ENCODE peak calls at places on chromosomes 13 and 19, in four cellular contexts. C is HCT116, B is hepatocyte, S is GM23338. Z is an unnamed sample.

GRCh38 chr19:14056741-14057356 is 5.0 kb downstream of the PALM3 start:
- DNase-seq in S (peak), B (no peak), C (no peak), Z (no peak)

GRCh38 chr13:45331981-45332830 is 8.8 kb downstream of the TPT1 start:
- DNase-seq in C (peak), B (no peak), S (no peak), Z (no peak)

GRCh38 chr19:39771751-39772150 is 6.9 kb upstream of the LEUTX start:
- DNase-seq in S (no peak), B (no peak), C (no peak), Z (no peak)

GRCh38 chr13:98466634-98467236 is 110.2 kb downstream of the STK24 start:
- DNase-seq in S (peak), B (no peak), C (no peak), Z (no peak)

GRCh38 chr19:45250832-45251451 is at the start of gene MARK4:
- DNase-seq in S (peak), B (peak), C (peak), Z (peak)

GRCh38 chr19:19650331-19650730 is 6.9 kb upstream of the GMIP start:
- DNase-seq in B (no peak), C (no peak), S (no peak), Z (no peak)

GRCh38 chr19:5844456-5845433 is 5.2 kb upstream of the FUT6 start:
- DNase-seq in C (no peak), S (no peak), B (no peak), Z (no peak)

GRCh38 chr19:35986664-35987570 is 8.1 kb upstream of the SDHAF1 start:
- DNase-seq in S (peak), B (peak), C (no peak), Z (peak)

GRCh38 chr19:29106353-29106885 is 106.5 kb downstream of the UQCRFS1 start:
- DNase-seq in B (no peak), C (no peak), S (no peak), Z (no peak)

GRCh38 chr19:45526143-45526542 is 18.9 kb downstream of the VASP start:
- DNase-seq in S (peak), C (no peak), B (peak), Z (peak)

GRCh38 chr13:40657307-40657706 is 9.1 kb downstream of the FOXO1 start:
- DNase-seq in B (no peak), C (no peak), S (no peak), Z (no peak)

GRCh38 chr13:40651866-40652587 is 14.4 kb downstream of the FOXO1 start:
- DNase-seq in C (no peak), S (peak), B (no peak), Z (peak)

GRCh38 chr13:40656358-40656757 is 10.1 kb downstream of the FOXO1 start:
- DNase-seq in S (no peak), B (no peak), C (no peak), Z (no peak)

GRCh38 chr13:40652588-40652940 is 13.9 kb downstream of the FOXO1 start:
- DNase-seq in C (no peak), S (peak), B (no peak), Z (peak)

GRCh38 chr13:40653558-40654318 is 12.7 kb downstream of the FOXO1 start:
- DNase-seq in B (no peak), S (peak), C (no peak), Z (peak)
- TF ChIP-seq EZH2phosphoT487 in B (no peak), S (no peak), C (no peak), Z (no peak)

GRCh38 chr13:48437381-48437780 is 24.5 kb upstream of the LPAR6 start:
- DNase-seq in C (no peak), S (no peak), B (no peak), Z (no peak)

GRCh38 chr13:48434203-48434602 is 21.3 kb upstream of the LPAR6 start:
- DNase-seq in C (no peak), S (no peak), B (no peak), Z (no peak)

GRCh38 chr13:48431431-48431830 is 18.5 kb upstream of the LPAR6 start:
- DNase-seq in C (no peak), B (no peak), S (no peak), Z (no peak)

GRCh38 chr13:48431987-48432615 is 19.2 kb upstream of the LPAR6 start:
- DNase-seq in B (no peak), C (no peak), S (no peak), Z (no peak)

DNA sequence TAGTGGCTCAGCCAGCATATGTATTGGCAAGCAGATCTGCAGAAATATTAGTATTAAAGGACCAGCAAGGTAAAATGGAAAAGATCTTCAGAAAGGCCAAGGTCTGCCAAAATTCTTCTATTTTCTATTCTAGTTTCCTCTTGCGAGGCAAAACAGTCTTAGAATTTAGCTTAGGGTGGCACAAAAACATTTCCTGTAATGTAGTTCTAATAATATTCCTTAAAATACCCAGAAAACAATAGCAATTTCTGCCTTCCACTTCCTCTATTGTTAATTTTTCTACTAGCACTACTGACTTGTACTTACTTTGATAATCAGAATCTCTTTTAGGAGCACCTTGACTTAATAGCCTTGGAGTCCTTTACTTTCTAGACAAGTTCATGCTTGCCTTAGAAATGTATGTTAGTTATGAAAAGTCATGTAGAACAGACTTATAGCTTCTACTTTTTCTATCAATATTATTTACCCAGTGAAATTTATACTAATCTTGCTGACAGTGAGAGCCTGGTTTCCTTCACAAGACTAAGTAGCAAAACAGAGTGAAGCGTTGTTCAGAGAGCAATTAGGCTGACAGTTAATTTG is 23.8 kb upstream of the LPAR6 start:
- DNase-seq in S (no peak), C (no peak), B (no peak), Z (no peak)
- TF ChIP-seq EZH2phosphoT487 in S (no peak), C (no peak), B (no peak), Z (no peak)

GRCh38 chr19:17341845-17342244 is 4.5 kb downstream of the GTPBP3 start:
- DNase-seq in B (no peak), C (no peak), S (no peak), Z (no peak)

GRCh38 chr19:17348700-17349099 is 11.3 kb downstream of the GTPBP3 start:
- DNase-seq in S (peak), B (peak), C (no peak), Z (no peak)

GRCh38 chr19:17347877-17348276 is 10.5 kb downstream of the GTPBP3 start:
- DNase-seq in S (no peak), C (no peak), B (no peak), Z (no peak)

GRCh38 chr19:17347361-17347760 is 10.0 kb downstream of the GTPBP3 start:
- DNase-seq in S (no peak), C (no peak), B (no peak), Z (no peak)

DNA sequence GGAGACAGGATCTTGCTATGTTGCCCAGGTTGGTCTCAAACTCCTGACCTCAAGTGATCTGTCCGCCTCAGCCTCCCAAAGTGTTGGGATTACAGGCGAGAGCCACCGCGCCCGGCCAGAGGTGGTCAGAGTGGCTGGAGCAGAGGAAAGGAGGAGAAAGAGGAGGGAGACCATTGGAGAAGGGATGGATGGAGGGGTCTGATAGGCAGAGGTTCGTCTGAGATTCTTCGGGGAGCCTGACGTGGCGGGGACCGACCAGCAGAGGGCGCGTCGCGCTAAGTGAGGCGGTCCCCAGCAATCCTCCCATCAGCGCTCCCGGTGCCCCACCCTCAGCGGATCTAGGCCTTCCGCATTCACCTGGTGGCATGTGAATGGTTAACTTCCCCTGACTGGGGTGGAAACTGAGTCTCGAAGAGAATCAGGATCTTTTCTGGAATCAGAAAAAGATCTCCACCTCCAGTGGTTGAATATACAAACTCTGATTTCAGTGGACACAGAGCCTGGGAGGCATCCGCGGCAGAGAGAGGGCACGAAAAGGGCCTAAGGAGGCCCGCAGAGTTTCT is 8.8 kb downstream of the GTPBP3 start:
- DNase-seq in B (peak), S (peak), C (peak), Z (peak)
- TF ChIP-seq EZH2phosphoT487 in B (no peak), S (no peak), C (no peak), Z (no peak)

DNA sequence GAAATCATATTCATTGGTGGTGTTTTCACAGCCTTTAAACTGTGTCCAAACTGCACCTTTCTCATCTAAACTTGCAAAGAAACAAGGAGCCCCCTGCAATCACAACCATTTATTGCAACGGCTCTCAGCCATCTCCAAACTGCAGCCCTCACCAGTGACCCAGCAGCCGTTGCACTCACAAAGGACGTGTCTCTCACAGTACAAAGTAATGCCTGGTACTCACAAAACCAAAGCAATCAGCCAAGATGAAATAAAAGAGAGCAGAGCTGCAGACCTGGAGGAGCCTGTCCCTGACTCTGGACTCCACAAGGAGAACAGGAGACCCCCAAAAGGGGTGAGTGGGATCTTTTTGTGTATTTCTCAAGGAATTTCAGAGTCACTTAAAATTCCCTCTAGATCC is 20.2 kb upstream of the CEACAM21 start:
- DNase-seq in S (no peak), C (no peak), B (no peak), Z (no peak)
- TF ChIP-seq EZH2phosphoT487 in S (no peak), C (no peak), B (no peak), Z (no peak)

GRCh38 chr19:17138937-17139598 is 63.5 kb downstream of the MYO9B start:
- DNase-seq in S (no peak), B (no peak), C (no peak), Z (no peak)

GRCh38 chr19:17137417-17137816 is 61.8 kb downstream of the MYO9B start:
- DNase-seq in S (no peak), C (no peak), B (no peak), Z (no peak)

GRCh38 chr19:17136617-17137016 is 61.0 kb downstream of the MYO9B start:
- DNase-seq in S (no peak), C (no peak), B (no peak), Z (no peak)

DNA sequence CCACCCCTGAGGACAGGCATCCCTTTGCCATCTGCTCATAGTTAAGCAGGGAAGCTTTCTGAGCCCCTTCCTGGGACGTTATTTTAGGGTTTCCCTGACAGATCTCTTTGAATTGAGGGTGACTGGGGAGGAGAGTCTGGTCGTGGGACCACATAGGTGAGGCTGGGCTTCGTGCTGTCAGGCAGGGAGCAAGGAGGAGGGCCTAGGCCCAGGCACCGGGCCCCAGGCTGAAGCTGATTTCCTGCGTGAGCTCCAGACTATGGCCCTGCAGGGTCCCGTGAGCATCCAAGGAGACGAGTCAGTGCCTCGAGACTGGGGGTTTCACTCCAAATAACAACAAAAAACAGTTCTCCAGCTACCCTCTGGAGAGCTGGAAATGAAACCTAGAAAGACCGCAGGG is 60.4 kb downstream of the MYO9B start:
- DNase-seq in B (no peak), C (no peak), S (peak), Z (no peak)
- TF ChIP-seq EZH2phosphoT487 in B (no peak), C (no peak), S (no peak), Z (no peak)